ENCODE peak calls at places on chromosomes 6 and 20, in five cellular contexts. One of them, this sample, is unnamed.
A peak's percentile ranks its signal among the peaks of the same experiment; 100 is the strongest.

GRCh38 chr20:24473435-24473834 is 4.0 kb downstream of the SYNDIG1 start:
- DNase-seq in HepG2: no peak
- DNase-seq in IMR-90: no peak
- DNase-seq in K562: no peak
- DNase-seq in SK-N-SH: no peak
- DNase-seq in this sample: no peak

GRCh38 chr6:164628302-164628931 is 681.0 kb downstream of the C6orf118 start:
- DNase-seq in K562: no peak
- DNase-seq in HepG2: no peak
- DNase-seq in IMR-90: no peak
- DNase-seq in SK-N-SH: no peak
- DNase-seq in this sample: no peak

GRCh38 chr20:19045366-19045765 is 167.1 kb upstream of the SLC24A3 start:
- DNase-seq in SK-N-SH: no peak
- DNase-seq in HepG2: no peak
- DNase-seq in K562: no peak
- DNase-seq in IMR-90: no peak
- DNase-seq in this sample: no peak

GRCh38 chr6:118933855-118934460 is 1.0 kb downstream of the MCM9 start:
- DNase-seq in HepG2: no peak
- DNase-seq in SK-N-SH: no peak
- DNase-seq in K562: no peak
- DNase-seq in IMR-90: no peak
- DNase-seq in this sample: no peak

GRCh38 chr6:37382954-37383353 is 29.2 kb downstream of the RNF8 start:
- DNase-seq in HepG2: no peak
- DNase-seq in SK-N-SH: peak; percentile 23
- DNase-seq in K562: no peak
- DNase-seq in IMR-90: no peak
- DNase-seq in this sample: no peak

GRCh38 chr6:130882370-130882769 is 55.2 kb downstream of the SMLR1 start:
- DNase-seq in IMR-90: no peak
- DNase-seq in K562: no peak
- DNase-seq in HepG2: no peak
- DNase-seq in SK-N-SH: no peak
- DNase-seq in this sample: no peak

GRCh38 chr6:93419304-93420162 is at the start of gene EPHA7:
- DNase-seq in HepG2: no peak
- DNase-seq in SK-N-SH: peak; percentile 96
- DNase-seq in IMR-90: peak; percentile 76
- DNase-seq in K562: peak; percentile 23
- DNase-seq in this sample: no peak

GRCh38 chr6:2958331-2958711 is 13.0 kb downstream of the SERPINB6 start:
- DNase-seq in K562: no peak
- DNase-seq in IMR-90: no peak
- DNase-seq in SK-N-SH: no peak
- DNase-seq in HepG2: no peak
- DNase-seq in this sample: no peak

GRCh38 chr6:165884813-165885765 is 222.0 kb upstream of the PDE10A start:
- DNase-seq in IMR-90: peak; percentile 68
- DNase-seq in K562: peak; percentile 82
- DNase-seq in HepG2: peak; percentile 63
- DNase-seq in SK-N-SH: peak; percentile 82
- DNase-seq in this sample: peak; percentile 5

GRCh38 chr6:107264357-107264831 is 149.1 kb upstream of the BEND3 start:
- DNase-seq in HepG2: peak; percentile 91
- DNase-seq in SK-N-SH: peak; percentile 49
- DNase-seq in IMR-90: peak; percentile 89
- DNase-seq in K562: no peak
- DNase-seq in this sample: no peak

GRCh38 chr6:170101281-170102035 is 189.4 kb downstream of the DLL1 start:
- DNase-seq in HepG2: no peak
- DNase-seq in IMR-90: no peak
- DNase-seq in K562: no peak
- DNase-seq in SK-N-SH: no peak
- DNase-seq in this sample: no peak

GRCh38 chr6:170099387-170099786 is 191.5 kb downstream of the DLL1 start:
- DNase-seq in SK-N-SH: no peak
- DNase-seq in K562: no peak
- DNase-seq in HepG2: no peak
- DNase-seq in IMR-90: no peak
- DNase-seq in this sample: no peak

GRCh38 chr6:170102038-170102437 is 188.8 kb downstream of the DLL1 start:
- DNase-seq in SK-N-SH: no peak
- DNase-seq in IMR-90: no peak
- DNase-seq in K562: no peak
- DNase-seq in HepG2: no peak
- DNase-seq in this sample: no peak

GRCh38 chr6:170100046-170100445 is 190.8 kb downstream of the DLL1 start:
- DNase-seq in SK-N-SH: no peak
- DNase-seq in IMR-90: no peak
- DNase-seq in K562: no peak
- DNase-seq in HepG2: no peak
- DNase-seq in this sample: no peak

DNA sequence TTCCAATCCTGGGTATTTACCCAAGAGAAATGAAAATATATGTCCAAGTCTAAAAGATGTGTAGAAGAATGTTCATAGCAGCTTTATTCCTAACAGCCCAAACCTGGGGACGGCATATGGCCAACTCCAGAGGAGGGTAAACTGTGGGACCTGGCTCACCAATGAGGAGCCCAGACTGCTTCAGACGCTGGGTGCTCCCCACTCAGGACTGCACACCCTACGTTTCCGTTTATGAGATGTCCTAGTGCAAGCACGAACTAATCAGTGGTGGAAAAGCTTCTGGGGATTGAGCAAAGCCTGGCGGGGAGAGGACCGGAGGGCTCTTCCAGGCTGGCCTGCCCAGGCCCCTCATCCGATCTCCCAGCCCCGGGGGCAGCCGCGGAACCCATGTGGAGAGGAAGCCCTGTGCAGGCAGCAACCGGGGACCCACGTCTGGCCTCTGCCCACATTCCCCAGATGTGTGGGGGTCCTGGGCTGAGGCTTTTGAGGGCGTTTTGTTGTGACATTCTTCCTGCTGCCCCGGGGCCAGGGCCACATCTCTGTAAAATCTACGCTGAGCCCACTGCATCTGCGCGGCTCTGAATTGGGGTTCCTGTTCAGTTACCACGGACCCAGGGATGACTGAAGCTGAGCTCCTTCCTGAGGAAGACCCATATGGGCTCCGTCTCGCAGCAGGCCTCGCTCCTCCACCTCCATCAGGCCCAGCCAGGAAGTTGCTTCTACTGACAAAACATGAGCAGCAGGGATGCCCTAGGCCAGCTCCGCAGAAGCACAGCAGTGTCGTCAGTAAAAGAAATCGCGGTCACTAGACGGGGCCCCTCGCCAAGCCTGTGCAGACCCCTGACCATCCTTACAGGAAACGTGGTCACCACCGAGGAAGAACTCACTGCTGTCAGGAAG is 188.0 kb downstream of the DLL1 start:
- DNase-seq in HepG2: no peak
- DNase-seq in K562: no peak
- DNase-seq in IMR-90: no peak
- DNase-seq in SK-N-SH: no peak
- DNase-seq in this sample: no peak
- TF ChIP-seq MXI1 in HepG2: no peak
- TF ChIP-seq MXI1 in K562: no peak
- TF ChIP-seq MXI1 in IMR-90: no peak
- TF ChIP-seq MXI1 in SK-N-SH: no peak
- TF ChIP-seq MXI1 in this sample: no peak

GRCh38 chr6:52663120-52663934 is 7.6 kb upstream of the TMEM14A start:
- DNase-seq in HepG2: peak; percentile 77
- DNase-seq in IMR-90: peak; percentile 80
- DNase-seq in SK-N-SH: peak; percentile 69
- DNase-seq in K562: peak; percentile 56
- DNase-seq in this sample: peak; percentile 66
- TF ChIP-seq MXI1 in HepG2: peak; percentile 7
- TF ChIP-seq MXI1 in IMR-90: no peak
- TF ChIP-seq MXI1 in SK-N-SH: no peak
- TF ChIP-seq MXI1 in K562: no peak
- TF ChIP-seq MXI1 in this sample: no peak

GRCh38 chr6:43125119-43125518 is 46.0 kb upstream of the SRF start:
- DNase-seq in HepG2: peak; percentile 31
- DNase-seq in IMR-90: peak; percentile 87
- DNase-seq in SK-N-SH: peak; percentile 85
- DNase-seq in K562: no peak
- DNase-seq in this sample: no peak
- TF ChIP-seq MXI1 in HepG2: no peak
- TF ChIP-seq MXI1 in IMR-90: no peak
- TF ChIP-seq MXI1 in SK-N-SH: no peak
- TF ChIP-seq MXI1 in K562: no peak
- TF ChIP-seq MXI1 in this sample: no peak

DNA sequence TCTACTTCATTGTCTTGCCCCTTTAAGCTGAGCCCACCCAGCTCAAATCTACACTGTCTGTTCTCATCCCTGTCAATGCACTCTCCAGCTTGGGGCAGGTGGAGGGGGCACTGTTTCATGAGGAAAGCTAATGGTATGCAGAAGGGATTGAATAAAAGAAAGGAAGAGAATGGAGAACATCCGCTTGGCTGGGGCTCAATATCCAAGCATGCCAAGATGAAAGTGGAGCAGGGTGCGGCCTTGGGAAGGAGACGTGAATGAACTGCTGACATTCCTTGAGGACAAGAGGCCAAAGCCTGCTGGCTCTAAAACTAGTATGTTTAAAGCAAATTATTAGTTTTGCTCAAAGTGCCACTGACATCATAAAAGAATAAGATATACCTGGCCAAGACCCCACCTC is 24.2 kb downstream of the AKAP12 start:
- DNase-seq in IMR-90: no peak
- DNase-seq in HepG2: no peak
- DNase-seq in SK-N-SH: no peak
- DNase-seq in K562: no peak
- DNase-seq in this sample: no peak
- TF ChIP-seq MXI1 in IMR-90: no peak
- TF ChIP-seq MXI1 in HepG2: no peak
- TF ChIP-seq MXI1 in SK-N-SH: no peak
- TF ChIP-seq MXI1 in K562: no peak
- TF ChIP-seq MXI1 in this sample: no peak

DNA sequence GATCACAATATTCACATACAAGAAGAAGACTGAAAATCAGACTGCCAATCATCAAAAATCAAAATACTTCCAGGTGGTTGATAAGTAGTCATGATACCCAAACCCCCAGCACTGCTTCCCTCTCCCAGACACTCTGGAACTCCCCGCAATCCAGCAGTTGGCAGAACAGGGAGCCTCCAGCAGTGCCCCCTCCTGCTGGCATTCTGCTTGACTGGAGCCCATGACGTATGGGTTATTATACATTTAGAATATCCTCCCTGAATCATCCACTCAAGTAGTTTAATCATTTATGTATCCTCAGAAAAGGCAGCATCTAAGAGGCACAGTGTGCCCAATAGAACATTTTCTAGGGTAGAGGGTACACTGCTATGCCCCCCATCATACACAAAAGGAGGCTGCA is 9.3 kb upstream of the OGFRL1 start:
- DNase-seq in K562: no peak
- DNase-seq in IMR-90: no peak
- DNase-seq in HepG2: no peak
- DNase-seq in SK-N-SH: no peak
- DNase-seq in this sample: no peak
- TF ChIP-seq MXI1 in K562: no peak
- TF ChIP-seq MXI1 in IMR-90: no peak
- TF ChIP-seq MXI1 in HepG2: no peak
- TF ChIP-seq MXI1 in SK-N-SH: no peak
- TF ChIP-seq MXI1 in this sample: no peak

DNA sequence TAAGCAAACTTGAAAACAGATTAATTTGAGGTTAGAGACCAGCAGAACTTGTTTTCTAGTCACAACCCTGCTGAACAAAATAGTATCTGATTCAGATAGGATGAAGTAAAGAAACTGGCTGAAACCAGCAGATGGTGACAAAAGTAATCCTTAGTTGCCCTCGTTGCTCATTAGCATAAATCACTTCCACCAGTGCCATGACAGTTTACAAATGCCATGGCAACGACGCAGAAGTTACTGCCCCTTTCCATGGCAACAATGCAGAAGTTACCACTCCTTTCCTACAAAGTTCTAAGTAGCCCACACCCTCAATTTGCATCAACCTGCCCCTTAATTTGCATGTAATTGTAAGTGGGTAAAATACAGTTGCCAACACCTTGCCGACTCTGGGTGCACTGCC is 23.7 kb downstream of the SNRPB start:
- DNase-seq in IMR-90: no peak
- DNase-seq in K562: no peak
- DNase-seq in HepG2: no peak
- DNase-seq in SK-N-SH: no peak
- DNase-seq in this sample: no peak
- TF ChIP-seq MXI1 in IMR-90: no peak
- TF ChIP-seq MXI1 in K562: no peak
- TF ChIP-seq MXI1 in HepG2: no peak
- TF ChIP-seq MXI1 in SK-N-SH: no peak
- TF ChIP-seq MXI1 in this sample: no peak